ENCODE peak calls at places on chromosomes 1 and 21, in nine cellular contexts. One of them, this sample, is unnamed.

GRCh38 chr1:211337430-211338227 is 11.0 kb downstream of the TRAF5 start:
- DNase-seq in activated T-cell treated with anti-CD3 and anti-CD28 coated beads for 48 hours: no peak
- DNase-seq in neural crest cell: no peak
- DNase-seq in ovary: no peak
- DNase-seq in endothelial cell: no peak
- DNase-seq in MV-4-11: no peak
- DNase-seq in psoas muscle: no peak
- DNase-seq in sigmoid colon: no peak
- DNase-seq in NCI-H2029 treated with DMSO at 0.1 percent for 48 hours: no peak
- DNase-seq in this sample: no peak

GRCh38 chr1:228358039-228358763 is 48.4 kb downstream of the TRIM11 start:
- DNase-seq in activated T-cell treated with anti-CD3 and anti-CD28 coated beads for 48 hours: no peak
- DNase-seq in neural crest cell: no peak
- DNase-seq in ovary: no peak
- DNase-seq in endothelial cell: no peak
- DNase-seq in MV-4-11: no peak
- DNase-seq in psoas muscle: no peak
- DNase-seq in sigmoid colon: no peak
- DNase-seq in NCI-H2029 treated with DMSO at 0.1 percent for 48 hours: no peak
- DNase-seq in this sample: no peak

GRCh38 chr1:77126309-77126708 is 92.9 kb downstream of the PIGK start:
- DNase-seq in activated T-cell treated with anti-CD3 and anti-CD28 coated beads for 48 hours: no peak
- DNase-seq in neural crest cell: peak; percentile 29
- DNase-seq in ovary: peak; percentile 15
- DNase-seq in endothelial cell: peak; percentile 41
- DNase-seq in MV-4-11: peak; percentile 62
- DNase-seq in psoas muscle: no peak
- DNase-seq in sigmoid colon: no peak
- DNase-seq in NCI-H2029 treated with DMSO at 0.1 percent for 48 hours: no peak
- DNase-seq in this sample: no peak

GRCh38 chr1:108877324-108877812 is 583 bp downstream of the GPSM2 start:
- DNase-seq in activated T-cell treated with anti-CD3 and anti-CD28 coated beads for 48 hours: no peak
- DNase-seq in neural crest cell: peak; percentile 13
- DNase-seq in ovary: no peak
- DNase-seq in endothelial cell: no peak
- DNase-seq in MV-4-11: no peak
- DNase-seq in psoas muscle: no peak
- DNase-seq in sigmoid colon: no peak
- DNase-seq in NCI-H2029 treated with DMSO at 0.1 percent for 48 hours: no peak
- DNase-seq in this sample: no peak

GRCh38 chr1:211939876-211940468 is 95.4 kb downstream of the INTS7 start:
- DNase-seq in activated T-cell treated with anti-CD3 and anti-CD28 coated beads for 48 hours: peak; percentile 27
- DNase-seq in neural crest cell: no peak
- DNase-seq in ovary: no peak
- DNase-seq in endothelial cell: no peak
- DNase-seq in MV-4-11: no peak
- DNase-seq in psoas muscle: no peak
- DNase-seq in sigmoid colon: no peak
- DNase-seq in NCI-H2029 treated with DMSO at 0.1 percent for 48 hours: no peak
- DNase-seq in this sample: no peak

GRCh38 chr21:29349702-29350101 is 51.0 kb downstream of the BACH1 start:
- DNase-seq in activated T-cell treated with anti-CD3 and anti-CD28 coated beads for 48 hours: no peak
- DNase-seq in neural crest cell: no peak
- DNase-seq in ovary: no peak
- DNase-seq in endothelial cell: no peak
- DNase-seq in MV-4-11: no peak
- DNase-seq in psoas muscle: no peak
- DNase-seq in sigmoid colon: no peak
- DNase-seq in NCI-H2029 treated with DMSO at 0.1 percent for 48 hours: no peak
- DNase-seq in this sample: no peak

GRCh38 chr1:40886318-40887011 is 24.3 kb upstream of the CITED4 start:
- DNase-seq in activated T-cell treated with anti-CD3 and anti-CD28 coated beads for 48 hours: no peak
- DNase-seq in neural crest cell: no peak
- DNase-seq in ovary: no peak
- DNase-seq in endothelial cell: no peak
- DNase-seq in MV-4-11: no peak
- DNase-seq in psoas muscle: no peak
- DNase-seq in sigmoid colon: no peak
- DNase-seq in NCI-H2029 treated with DMSO at 0.1 percent for 48 hours: no peak
- DNase-seq in this sample: no peak

GRCh38 chr1:53430779-53431178 is 28.4 kb upstream of the DMRTB1 start:
- DNase-seq in activated T-cell treated with anti-CD3 and anti-CD28 coated beads for 48 hours: no peak
- DNase-seq in neural crest cell: no peak
- DNase-seq in ovary: no peak
- DNase-seq in endothelial cell: no peak
- DNase-seq in MV-4-11: no peak
- DNase-seq in psoas muscle: no peak
- DNase-seq in sigmoid colon: no peak
- DNase-seq in NCI-H2029 treated with DMSO at 0.1 percent for 48 hours: no peak
- DNase-seq in this sample: no peak

GRCh38 chr1:245577396-245578157 is 422.8 kb downstream of the KIF26B start:
- DNase-seq in activated T-cell treated with anti-CD3 and anti-CD28 coated beads for 48 hours: no peak
- DNase-seq in neural crest cell: no peak
- DNase-seq in ovary: no peak
- DNase-seq in endothelial cell: no peak
- DNase-seq in MV-4-11: no peak
- DNase-seq in psoas muscle: no peak
- DNase-seq in sigmoid colon: no peak
- DNase-seq in NCI-H2029 treated with DMSO at 0.1 percent for 48 hours: no peak
- DNase-seq in this sample: no peak

GRCh38 chr1:30473920-30474817 is 249.2 kb downstream of the MATN1 start:
- DNase-seq in activated T-cell treated with anti-CD3 and anti-CD28 coated beads for 48 hours: no peak
- DNase-seq in neural crest cell: no peak
- DNase-seq in ovary: no peak
- DNase-seq in endothelial cell: no peak
- DNase-seq in MV-4-11: no peak
- DNase-seq in psoas muscle: no peak
- DNase-seq in sigmoid colon: peak; percentile 30
- DNase-seq in NCI-H2029 treated with DMSO at 0.1 percent for 48 hours: no peak
- DNase-seq in this sample: no peak

GRCh38 chr1:52769346-52770033 is 43.2 kb downstream of the ZYG11B start:
- DNase-seq in activated T-cell treated with anti-CD3 and anti-CD28 coated beads for 48 hours: no peak
- DNase-seq in neural crest cell: no peak
- DNase-seq in ovary: no peak
- DNase-seq in endothelial cell: no peak
- DNase-seq in MV-4-11: no peak
- DNase-seq in psoas muscle: no peak
- DNase-seq in sigmoid colon: no peak
- DNase-seq in NCI-H2029 treated with DMSO at 0.1 percent for 48 hours: peak; percentile 86
- DNase-seq in this sample: no peak

GRCh38 chr1:56493826-56494225 is 85.5 kb downstream of the PLPP3 start:
- DNase-seq in activated T-cell treated with anti-CD3 and anti-CD28 coated beads for 48 hours: no peak
- DNase-seq in neural crest cell: no peak
- DNase-seq in ovary: no peak
- DNase-seq in endothelial cell: no peak
- DNase-seq in MV-4-11: no peak
- DNase-seq in psoas muscle: no peak
- DNase-seq in sigmoid colon: no peak
- DNase-seq in NCI-H2029 treated with DMSO at 0.1 percent for 48 hours: no peak
- DNase-seq in this sample: no peak

GRCh38 chr1:150557813-150558212 is 8.6 kb downstream of the ADAMTSL4 start:
- DNase-seq in activated T-cell treated with anti-CD3 and anti-CD28 coated beads for 48 hours: no peak
- DNase-seq in neural crest cell: no peak
- DNase-seq in ovary: no peak
- DNase-seq in endothelial cell: no peak
- DNase-seq in MV-4-11: no peak
- DNase-seq in psoas muscle: no peak
- DNase-seq in sigmoid colon: no peak
- DNase-seq in NCI-H2029 treated with DMSO at 0.1 percent for 48 hours: no peak
- DNase-seq in this sample: no peak

GRCh38 chr1:156858555-156858956 is 361 bp downstream of the INSRR start:
- DNase-seq in activated T-cell treated with anti-CD3 and anti-CD28 coated beads for 48 hours: no peak
- DNase-seq in neural crest cell: no peak
- DNase-seq in ovary: no peak
- DNase-seq in endothelial cell: no peak
- DNase-seq in MV-4-11: no peak
- DNase-seq in psoas muscle: no peak
- DNase-seq in sigmoid colon: no peak
- DNase-seq in NCI-H2029 treated with DMSO at 0.1 percent for 48 hours: no peak
- DNase-seq in this sample: no peak

GRCh38 chr1:107057197-107058133 is 991 bp downstream of the PRMT6 start:
- DNase-seq in activated T-cell treated with anti-CD3 and anti-CD28 coated beads for 48 hours: peak; percentile 64
- DNase-seq in neural crest cell: peak; percentile 43
- DNase-seq in ovary: peak; percentile 77
- DNase-seq in endothelial cell: peak; percentile 58
- DNase-seq in MV-4-11: peak; percentile 19
- DNase-seq in psoas muscle: peak; percentile 62
- DNase-seq in sigmoid colon: peak; percentile 82
- DNase-seq in NCI-H2029 treated with DMSO at 0.1 percent for 48 hours: no peak
- DNase-seq in this sample: peak; percentile 2

GRCh38 chr21:41927727-41928409 is 25.9 kb downstream of the C2CD2 start:
- DNase-seq in activated T-cell treated with anti-CD3 and anti-CD28 coated beads for 48 hours: no peak
- DNase-seq in neural crest cell: no peak
- DNase-seq in ovary: no peak
- DNase-seq in endothelial cell: no peak
- DNase-seq in MV-4-11: peak; percentile 59
- DNase-seq in psoas muscle: no peak
- DNase-seq in sigmoid colon: peak; percentile 61
- DNase-seq in NCI-H2029 treated with DMSO at 0.1 percent for 48 hours: no peak
- DNase-seq in this sample: no peak

GRCh38 chr1:42442641-42443040 is 13.2 kb downstream of the ZMYND12 start:
- DNase-seq in activated T-cell treated with anti-CD3 and anti-CD28 coated beads for 48 hours: no peak
- DNase-seq in neural crest cell: no peak
- DNase-seq in ovary: no peak
- DNase-seq in endothelial cell: no peak
- DNase-seq in MV-4-11: peak; percentile 64
- DNase-seq in psoas muscle: no peak
- DNase-seq in sigmoid colon: no peak
- DNase-seq in NCI-H2029 treated with DMSO at 0.1 percent for 48 hours: no peak
- DNase-seq in this sample: no peak

GRCh38 chr1:40782371-40782956 is 1.1 kb upstream of the KCNQ4 start:
- DNase-seq in activated T-cell treated with anti-CD3 and anti-CD28 coated beads for 48 hours: no peak
- DNase-seq in neural crest cell: no peak
- DNase-seq in ovary: peak; percentile 42
- DNase-seq in endothelial cell: peak; percentile 46
- DNase-seq in MV-4-11: no peak
- DNase-seq in psoas muscle: peak; percentile 28
- DNase-seq in sigmoid colon: no peak
- DNase-seq in NCI-H2029 treated with DMSO at 0.1 percent for 48 hours: no peak
- DNase-seq in this sample: no peak

GRCh38 chr1:240244968-240245628 is 153.4 kb downstream of the FMN2 start:
- DNase-seq in activated T-cell treated with anti-CD3 and anti-CD28 coated beads for 48 hours: no peak
- DNase-seq in neural crest cell: no peak
- DNase-seq in ovary: no peak
- DNase-seq in endothelial cell: no peak
- DNase-seq in MV-4-11: no peak
- DNase-seq in psoas muscle: no peak
- DNase-seq in sigmoid colon: no peak
- DNase-seq in NCI-H2029 treated with DMSO at 0.1 percent for 48 hours: no peak
- DNase-seq in this sample: no peak

GRCh38 chr1:8431028-8431427 is 113.1 kb downstream of the SLC45A1 start:
- DNase-seq in activated T-cell treated with anti-CD3 and anti-CD28 coated beads for 48 hours: no peak
- DNase-seq in neural crest cell: no peak
- DNase-seq in ovary: no peak
- DNase-seq in endothelial cell: no peak
- DNase-seq in MV-4-11: peak; percentile 30
- DNase-seq in psoas muscle: no peak
- DNase-seq in sigmoid colon: no peak
- DNase-seq in NCI-H2029 treated with DMSO at 0.1 percent for 48 hours: no peak
- DNase-seq in this sample: no peak

This sample was measured in activated CD8-positive, alpha-beta memory T cell treated with anti-CD3 and anti-CD28 coated beads for 4 hours.